ENCODE peak calls at places on chromosomes 13 and 19, in four cellular contexts. One of them, this sample, is unnamed.

GRCh38 chr13:93318538-93318937 is 91.9 kb downstream of the GPC6 start:
- DNase-seq in prostate gland: no peak
- DNase-seq in activated naive CD4-positive, alpha-beta T cell: no peak
- DNase-seq in lower leg skin: no peak
- DNase-seq in this sample: no peak

GRCh38 chr19:31504221-31504620 is 155.0 kb upstream of the TSHZ3 start:
- DNase-seq in prostate gland: peak; percentile 3
- DNase-seq in activated naive CD4-positive, alpha-beta T cell: no peak
- DNase-seq in lower leg skin: no peak
- DNase-seq in this sample: no peak

GRCh38 chr19:39111593-39112199 is 13.9 kb upstream of the PAK4 start:
- DNase-seq in prostate gland: no peak
- DNase-seq in activated naive CD4-positive, alpha-beta T cell: no peak
- DNase-seq in lower leg skin: no peak
- DNase-seq in this sample: no peak

GRCh38 chr13:73025212-73026012 is 33.4 kb upstream of the KLF5 start:
- DNase-seq in prostate gland: no peak
- DNase-seq in activated naive CD4-positive, alpha-beta T cell: no peak
- DNase-seq in lower leg skin: no peak
- DNase-seq in this sample: no peak

GRCh38 chr13:110376120-110376519 is 69.0 kb downstream of the COL4A2 start:
- DNase-seq in prostate gland: no peak
- DNase-seq in activated naive CD4-positive, alpha-beta T cell: no peak
- DNase-seq in lower leg skin: no peak
- DNase-seq in this sample: no peak

GRCh38 chr13:53001871-53002270 is 26.7 kb upstream of the OLFM4 start:
- DNase-seq in prostate gland: peak; percentile 16
- DNase-seq in activated naive CD4-positive, alpha-beta T cell: no peak
- DNase-seq in lower leg skin: no peak
- DNase-seq in this sample: no peak

GRCh38 chr13:23430664-23431063 is 2.8 kb downstream of the SACS start:
- DNase-seq in prostate gland: no peak
- DNase-seq in activated naive CD4-positive, alpha-beta T cell: no peak
- DNase-seq in lower leg skin: no peak
- DNase-seq in this sample: no peak

GRCh38 chr13:45851171-45851889 is at the start of gene SIAH3:
- DNase-seq in prostate gland: no peak
- DNase-seq in activated naive CD4-positive, alpha-beta T cell: no peak
- DNase-seq in lower leg skin: no peak
- DNase-seq in this sample: no peak

GRCh38 chr19:940591-941291 is 14.9 kb downstream of the ARID3A start:
- DNase-seq in prostate gland: peak; percentile 54
- DNase-seq in activated naive CD4-positive, alpha-beta T cell: no peak
- DNase-seq in lower leg skin: peak; percentile 76
- DNase-seq in this sample: no peak

GRCh38 chr19:35510626-35510964 is 2.9 kb downstream of the DMKN start:
- DNase-seq in prostate gland: no peak
- DNase-seq in activated naive CD4-positive, alpha-beta T cell: no peak
- DNase-seq in lower leg skin: no peak
- DNase-seq in this sample: no peak

GRCh38 chr19:1258707-1259205 is 10.4 kb downstream of the MIDN start:
- DNase-seq in prostate gland: no peak
- DNase-seq in activated naive CD4-positive, alpha-beta T cell: no peak
- DNase-seq in lower leg skin: no peak
- DNase-seq in this sample: no peak

GRCh38 chr13:25455146-25455545 is 83.4 kb downstream of the ATP8A2 start:
- DNase-seq in prostate gland: no peak
- DNase-seq in activated naive CD4-positive, alpha-beta T cell: no peak
- DNase-seq in lower leg skin: no peak
- DNase-seq in this sample: no peak

GRCh38 chr19:33063356-33064116 is 1.2 kb downstream of the RHPN2 start:
- DNase-seq in prostate gland: peak; percentile 48
- DNase-seq in activated naive CD4-positive, alpha-beta T cell: no peak
- DNase-seq in lower leg skin: peak; percentile 23
- DNase-seq in this sample: no peak

GRCh38 chr19:42254083-42254849 is 662 bp downstream of the ERF start:
- DNase-seq in prostate gland: peak; percentile 75
- DNase-seq in activated naive CD4-positive, alpha-beta T cell: peak; percentile 52
- DNase-seq in lower leg skin: peak; percentile 76
- DNase-seq in this sample: no peak

GRCh38 chr13:110109910-110110309 is 197.0 kb downstream of the COL4A1 start:
- DNase-seq in prostate gland: no peak
- DNase-seq in activated naive CD4-positive, alpha-beta T cell: no peak
- DNase-seq in lower leg skin: peak; percentile 58
- DNase-seq in this sample: no peak

GRCh38 chr13:51600703-51601102 is 16.4 kb downstream of the WDFY2 start:
- DNase-seq in prostate gland: no peak
- DNase-seq in activated naive CD4-positive, alpha-beta T cell: no peak
- DNase-seq in lower leg skin: no peak
- DNase-seq in this sample: no peak

GRCh38 chr19:4930664-4931063 is 21.4 kb downstream of the UHRF1 start:
- DNase-seq in prostate gland: no peak
- DNase-seq in activated naive CD4-positive, alpha-beta T cell: no peak
- DNase-seq in lower leg skin: no peak
- DNase-seq in this sample: no peak

GRCh38 chr19:29704562-29705558 is 10.2 kb downstream of the C19orf12 start:
- DNase-seq in prostate gland: no peak
- DNase-seq in activated naive CD4-positive, alpha-beta T cell: no peak
- DNase-seq in lower leg skin: no peak
- DNase-seq in this sample: no peak

GRCh38 chr19:29679598-29680210 is 14.4 kb downstream of the PLEKHF1 start:
- DNase-seq in prostate gland: no peak
- DNase-seq in activated naive CD4-positive, alpha-beta T cell: no peak
- DNase-seq in lower leg skin: no peak
- DNase-seq in this sample: no peak

GRCh38 chr19:50817941-50818858 is 5.4 kb downstream of the KLK1 start:
- DNase-seq in prostate gland: peak; percentile 59
- DNase-seq in activated naive CD4-positive, alpha-beta T cell: no peak
- DNase-seq in lower leg skin: no peak
- DNase-seq in this sample: no peak

GRCh38 chr13:102291587-102292218 is 110.1 kb downstream of the FGF14 start:
- DNase-seq in prostate gland: no peak
- DNase-seq in activated naive CD4-positive, alpha-beta T cell: no peak
- DNase-seq in lower leg skin: no peak
- DNase-seq in this sample: no peak

GRCh38 chr19:35767288-35768081 is 7.9 kb upstream of the ARHGAP33 start:
- DNase-seq in prostate gland: no peak
- DNase-seq in activated naive CD4-positive, alpha-beta T cell: no peak
- DNase-seq in lower leg skin: no peak
- DNase-seq in this sample: no peak

GRCh38 chr19:49799798-49800376 is 13.2 kb downstream of the FUZ start:
- DNase-seq in prostate gland: no peak
- DNase-seq in activated naive CD4-positive, alpha-beta T cell: no peak
- DNase-seq in lower leg skin: no peak
- DNase-seq in this sample: no peak

GRCh38 chr13:113863511-113864302 is at the start of gene GAS6:
- DNase-seq in prostate gland: peak; percentile 55
- DNase-seq in activated naive CD4-positive, alpha-beta T cell: no peak
- DNase-seq in lower leg skin: no peak
- DNase-seq in this sample: no peak

GRCh38 chr13:75761373-75761772 is 125.2 kb downstream of the LMO7 start:
- DNase-seq in prostate gland: no peak
- DNase-seq in activated naive CD4-positive, alpha-beta T cell: no peak
- DNase-seq in lower leg skin: no peak
- DNase-seq in this sample: no peak

GRCh38 chr13:33490461-33491327 is 205.1 kb upstream of the STARD13 start:
- DNase-seq in prostate gland: no peak
- DNase-seq in activated naive CD4-positive, alpha-beta T cell: no peak
- DNase-seq in lower leg skin: no peak
- DNase-seq in this sample: no peak